ENCODE peak calls at places on chromosomes 1 and 21, in nine cellular contexts. I, N, L, S, K, P, M, F and W are unnamed samples.
A peak's percentile ranks its signal among the peaks of the same experiment; 100 is the strongest.

GRCh38 chr1:109796484-109797305 is 33.0 kb upstream of the EPS8L3 start:
- DNase-seq in I (no peak), N (no peak), L (no peak), S (no peak), K (no peak), P (no peak), M (no peak), F (no peak), W (no peak)

GRCh38 chr1:180167021-180167701 is 12.5 kb downstream of the QSOX1 start:
- DNase-seq in I (no peak), N (no peak), L (no peak), S (no peak), K (no peak), P (peak; percentile 62), M (no peak), F (no peak), W (no peak)

GRCh38 chr1:209527372-209527771 is 56.1 kb upstream of the CAMK1G start:
- DNase-seq in I (no peak), N (no peak), L (no peak), S (no peak), K (no peak), P (no peak), M (no peak), F (no peak), W (no peak)

GRCh38 chr1:3540876-3541275 is 70.4 kb downstream of the MEGF6 start:
- DNase-seq in I (no peak), N (no peak), L (no peak), S (no peak), K (no peak), P (no peak), M (no peak), F (no peak), W (no peak)

GRCh38 chr1:3593745-3594144 is 17.6 kb downstream of the MEGF6 start:
- DNase-seq in I (no peak), N (no peak), L (no peak), S (no peak), K (no peak), P (no peak), M (no peak), F (no peak), W (no peak)

GRCh38 chr1:32981003-32981909 is 16.6 kb upstream of the RNF19B start:
- DNase-seq in I (peak; percentile 89), N (no peak), L (no peak), S (no peak), K (peak; percentile 91), P (no peak), M (peak; percentile 92), F (peak; percentile 45), W (peak; percentile 89)

GRCh38 chr1:150106331-150106730 is 38.8 kb downstream of the VPS45 start:
- DNase-seq in I (no peak), N (no peak), L (no peak), S (no peak), K (no peak), P (no peak), M (no peak), F (peak; percentile 8), W (no peak)

GRCh38 chr1:225879521-225880209 is 2.5 kb downstream of the TMEM63A start:
- DNase-seq in I (no peak), N (peak; percentile 21), L (no peak), S (no peak), K (no peak), P (no peak), M (no peak), F (no peak), W (no peak)

GRCh38 chr1:33089457-33089856 is 8.5 kb downstream of the AZIN2 start:
- DNase-seq in I (no peak), N (no peak), L (no peak), S (no peak), K (no peak), P (no peak), M (no peak), F (no peak), W (no peak)

GRCh38 chr1:111045033-111045722 is 81.5 kb upstream of the LRIF1 start:
- DNase-seq in I (no peak), N (peak; percentile 93), L (no peak), S (no peak), K (no peak), P (no peak), M (no peak), F (no peak), W (no peak)

GRCh38 chr1:203153989-203154821 is 21.4 kb downstream of the MYBPH start:
- DNase-seq in I (no peak), N (no peak), L (no peak), S (no peak), K (no peak), P (peak; percentile 55), M (no peak), F (no peak), W (no peak)

GRCh38 chr1:3745590-3746381 is 6.5 kb upstream of the CCDC27 start:
- DNase-seq in I (no peak), N (no peak), L (no peak), S (peak; percentile 63), K (no peak), P (no peak), M (no peak), F (no peak), W (no peak)

GRCh38 chr1:35580949-35581388 is 7.9 kb downstream of the TFAP2E start:
- DNase-seq in I (no peak), N (no peak), L (no peak), S (no peak), K (no peak), P (no peak), M (no peak), F (no peak), W (no peak)

GRCh38 chr21:33396966-33397365 is 6.2 kb upstream of the IFNGR2 start:
- DNase-seq in I (no peak), N (no peak), L (no peak), S (no peak), K (no peak), P (no peak), M (no peak), F (no peak), W (no peak)

GRCh38 chr1:77831566-77831965 is 52.1 kb downstream of the MIGA1 start:
- DNase-seq in I (no peak), N (no peak), L (no peak), S (no peak), K (no peak), P (no peak), M (no peak), F (no peak), W (no peak)

GRCh38 chr1:156357977-156358376 is 11.0 kb upstream of the RHBG start:
- DNase-seq in I (no peak), N (no peak), L (no peak), S (no peak), K (no peak), P (no peak), M (no peak), F (no peak), W (no peak)

GRCh38 chr1:3858231-3858981 is 1.1 kb downstream of the DFFB start:
- DNase-seq in I (no peak), N (peak; percentile 22), L (no peak), S (no peak), K (no peak), P (peak; percentile 52), M (no peak), F (peak; percentile 50), W (peak; percentile 60)

GRCh38 chr1:89755593-89755992 is 65.2 kb upstream of the LRRC8D start:
- DNase-seq in I (no peak), N (no peak), L (no peak), S (no peak), K (no peak), P (no peak), M (no peak), F (no peak), W (no peak)

GRCh38 chr1:83114136-83114834 is 884.6 kb downstream of the TTLL7 start:
- DNase-seq in I (no peak), N (no peak), L (no peak), S (no peak), K (no peak), P (no peak), M (no peak), F (no peak), W (no peak)

GRCh38 chr1:246415028-246415427 is 92.1 kb downstream of the SMYD3 start:
- DNase-seq in I (no peak), N (no peak), L (no peak), S (no peak), K (no peak), P (no peak), M (no peak), F (no peak), W (no peak)

GRCh38 chr1:22163137-22163536 is 20.2 kb upstream of the WNT4 start:
- DNase-seq in I (no peak), N (no peak), L (no peak), S (peak; percentile 83), K (no peak), P (no peak), M (no peak), F (no peak), W (no peak)

GRCh38 chr1:205003358-205004145 is 39.5 kb upstream of the CNTN2 start:
- DNase-seq in I (no peak), N (no peak), L (no peak), S (no peak), K (no peak), P (peak; percentile 63), M (no peak), F (peak; percentile 32), W (no peak)

GRCh38 chr1:51302746-51303145 is 27.6 kb downstream of the TTC39A start:
- DNase-seq in I (no peak), N (no peak), L (no peak), S (no peak), K (no peak), P (no peak), M (no peak), F (no peak), W (no peak)
- TF ChIP-seq REST in I (no peak), N (no peak), L (no peak), S (no peak), K (no peak), P (no peak), M (no peak), F (no peak), W (no peak)

GRCh38 chr1:161367684-161368398 is at the start of gene CFAP126:
- DNase-seq in I (no peak), N (peak; percentile 90), L (peak; percentile 51), S (peak; percentile 73), K (peak; percentile 77), P (peak; percentile 57), M (peak; percentile 35), F (peak; percentile 91), W (peak; percentile 45)
- TF ChIP-seq REST in I (no peak), N (no peak), L (no peak), S (no peak), K (no peak), P (no peak), M (no peak), F (no peak), W (no peak)

GRCh38 chr21:45505416-45506021 is 36.7 kb downstream of the SLC19A1 start:
- DNase-seq in I (no peak), N (no peak), L (no peak), S (no peak), K (no peak), P (no peak), M (no peak), F (no peak), W (no peak)
- TF ChIP-seq REST in I (no peak), N (no peak), L (no peak), S (no peak), K (no peak), P (no peak), M (no peak), F (no peak), W (no peak)

DNA sequence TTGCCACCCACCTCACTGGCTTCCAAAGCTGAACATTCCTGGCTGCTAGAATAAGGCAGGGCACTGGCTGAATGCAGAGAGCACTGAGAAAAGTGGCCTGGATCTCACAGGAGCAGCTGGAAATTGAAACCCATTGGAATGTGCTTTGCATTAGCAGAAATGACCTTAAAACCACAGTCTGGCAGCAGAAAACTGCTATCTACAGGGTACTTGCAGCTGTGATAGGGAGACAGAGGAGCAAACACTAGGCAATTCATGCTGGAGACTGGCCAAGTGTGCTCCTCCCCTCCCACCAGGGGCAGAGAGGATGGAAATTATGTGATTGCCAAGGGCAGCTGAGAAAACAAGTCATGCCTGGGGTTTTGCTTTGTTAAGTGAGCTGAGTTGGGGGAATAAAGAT is 47.2 kb downstream of the HSD3B1 start:
- DNase-seq in I (no peak), N (no peak), L (no peak), S (no peak), K (no peak), P (peak; percentile 37), M (no peak), F (no peak), W (no peak)
- TF ChIP-seq REST in I (no peak), N (no peak), L (no peak), S (no peak), K (no peak), P (no peak), M (no peak), F (no peak), W (no peak)